ENCODE peak calls at places on chromosomes 16 and 17, in ten cellular contexts. One of them, this sample, is unnamed.
A peak's percentile ranks its signal among the peaks of the same experiment; 100 is the strongest.

GRCh38 chr16:22664561-22664997 is 149.4 kb upstream of the HS3ST2 start:
- DNase-seq in C1 segment of cervical spinal cord: no peak
- DNase-seq in renal cortical epithelial cell: no peak
- DNase-seq in heart right ventricle: no peak
- DNase-seq in ascending aorta: peak; percentile 61
- DNase-seq in colonic mucosa: no peak
- DNase-seq in stimulated activated CD4-positive, alpha-beta T cell treated with anti-CD3 and anti-CD28 coated beads, Interleukin-15, amount 100 ng/mL, for 1 hour: no peak
- DNase-seq in HCEC 1CT: no peak
- DNase-seq in neuronal stem cell: no peak
- DNase-seq in stimulated activated CD8-positive, alpha-beta memory T cell treated with anti-CD3 and anti-CD28 coated beads, Interleukin-2, amount 100 ng/mL, for 48 hours: no peak
- DNase-seq in this sample: no peak

GRCh38 chr17:48751733-48752398 is 23.3 kb upstream of the HOXB13 start:
- DNase-seq in C1 segment of cervical spinal cord: no peak
- DNase-seq in renal cortical epithelial cell: no peak
- DNase-seq in heart right ventricle: no peak
- DNase-seq in ascending aorta: no peak
- DNase-seq in colonic mucosa: no peak
- DNase-seq in stimulated activated CD4-positive, alpha-beta T cell treated with anti-CD3 and anti-CD28 coated beads, Interleukin-15, amount 100 ng/mL, for 1 hour: no peak
- DNase-seq in HCEC 1CT: no peak
- DNase-seq in neuronal stem cell: no peak
- DNase-seq in stimulated activated CD8-positive, alpha-beta memory T cell treated with anti-CD3 and anti-CD28 coated beads, Interleukin-2, amount 100 ng/mL, for 48 hours: no peak
- DNase-seq in this sample: no peak

GRCh38 chr17:78747479-78747878 is 34.6 kb downstream of the CYTH1 start:
- DNase-seq in C1 segment of cervical spinal cord: no peak
- DNase-seq in renal cortical epithelial cell: no peak
- DNase-seq in heart right ventricle: no peak
- DNase-seq in ascending aorta: no peak
- DNase-seq in colonic mucosa: no peak
- DNase-seq in stimulated activated CD4-positive, alpha-beta T cell treated with anti-CD3 and anti-CD28 coated beads, Interleukin-15, amount 100 ng/mL, for 1 hour: no peak
- DNase-seq in HCEC 1CT: no peak
- DNase-seq in neuronal stem cell: no peak
- DNase-seq in stimulated activated CD8-positive, alpha-beta memory T cell treated with anti-CD3 and anti-CD28 coated beads, Interleukin-2, amount 100 ng/mL, for 48 hours: no peak
- DNase-seq in this sample: no peak

GRCh38 chr16:7839568-7839967 is 506.9 kb downstream of the RBFOX1 start:
- DNase-seq in C1 segment of cervical spinal cord: no peak
- DNase-seq in renal cortical epithelial cell: no peak
- DNase-seq in heart right ventricle: no peak
- DNase-seq in ascending aorta: no peak
- DNase-seq in colonic mucosa: no peak
- DNase-seq in stimulated activated CD4-positive, alpha-beta T cell treated with anti-CD3 and anti-CD28 coated beads, Interleukin-15, amount 100 ng/mL, for 1 hour: no peak
- DNase-seq in HCEC 1CT: no peak
- DNase-seq in neuronal stem cell: peak; percentile 17
- DNase-seq in stimulated activated CD8-positive, alpha-beta memory T cell treated with anti-CD3 and anti-CD28 coated beads, Interleukin-2, amount 100 ng/mL, for 48 hours: no peak
- DNase-seq in this sample: no peak

GRCh38 chr16:785563-786535 is 2.3 kb downstream of the RPUSD1 start:
- DNase-seq in C1 segment of cervical spinal cord: peak; percentile 22
- DNase-seq in renal cortical epithelial cell: no peak
- DNase-seq in heart right ventricle: peak; percentile 75
- DNase-seq in ascending aorta: no peak
- DNase-seq in colonic mucosa: peak; percentile 75
- DNase-seq in stimulated activated CD4-positive, alpha-beta T cell treated with anti-CD3 and anti-CD28 coated beads, Interleukin-15, amount 100 ng/mL, for 1 hour: peak; percentile 59
- DNase-seq in HCEC 1CT: no peak
- DNase-seq in neuronal stem cell: peak; percentile 61
- DNase-seq in stimulated activated CD8-positive, alpha-beta memory T cell treated with anti-CD3 and anti-CD28 coated beads, Interleukin-2, amount 100 ng/mL, for 48 hours: peak; percentile 75
- DNase-seq in this sample: peak; percentile 72

GRCh38 chr16:80408014-80408413 is 132.8 kb upstream of the DYNLRB2 start:
- DNase-seq in C1 segment of cervical spinal cord: no peak
- DNase-seq in renal cortical epithelial cell: no peak
- DNase-seq in heart right ventricle: no peak
- DNase-seq in ascending aorta: no peak
- DNase-seq in colonic mucosa: no peak
- DNase-seq in stimulated activated CD4-positive, alpha-beta T cell treated with anti-CD3 and anti-CD28 coated beads, Interleukin-15, amount 100 ng/mL, for 1 hour: no peak
- DNase-seq in HCEC 1CT: no peak
- DNase-seq in neuronal stem cell: no peak
- DNase-seq in stimulated activated CD8-positive, alpha-beta memory T cell treated with anti-CD3 and anti-CD28 coated beads, Interleukin-2, amount 100 ng/mL, for 48 hours: no peak
- DNase-seq in this sample: no peak

GRCh38 chr16:49048557-49048956 is 233.1 kb downstream of the CBLN1 start:
- DNase-seq in C1 segment of cervical spinal cord: peak; percentile 8
- DNase-seq in renal cortical epithelial cell: no peak
- DNase-seq in heart right ventricle: no peak
- DNase-seq in ascending aorta: no peak
- DNase-seq in colonic mucosa: no peak
- DNase-seq in stimulated activated CD4-positive, alpha-beta T cell treated with anti-CD3 and anti-CD28 coated beads, Interleukin-15, amount 100 ng/mL, for 1 hour: no peak
- DNase-seq in HCEC 1CT: no peak
- DNase-seq in neuronal stem cell: no peak
- DNase-seq in stimulated activated CD8-positive, alpha-beta memory T cell treated with anti-CD3 and anti-CD28 coated beads, Interleukin-2, amount 100 ng/mL, for 48 hours: no peak
- DNase-seq in this sample: no peak

GRCh38 chr17:46795379-46795952 is 23.0 kb downstream of the WNT3 start:
- DNase-seq in C1 segment of cervical spinal cord: no peak
- DNase-seq in renal cortical epithelial cell: no peak
- DNase-seq in heart right ventricle: no peak
- DNase-seq in ascending aorta: no peak
- DNase-seq in colonic mucosa: no peak
- DNase-seq in stimulated activated CD4-positive, alpha-beta T cell treated with anti-CD3 and anti-CD28 coated beads, Interleukin-15, amount 100 ng/mL, for 1 hour: no peak
- DNase-seq in HCEC 1CT: no peak
- DNase-seq in neuronal stem cell: no peak
- DNase-seq in stimulated activated CD8-positive, alpha-beta memory T cell treated with anti-CD3 and anti-CD28 coated beads, Interleukin-2, amount 100 ng/mL, for 48 hours: no peak
- DNase-seq in this sample: no peak

GRCh38 chr17:81481011-81481799 is 31.4 kb downstream of the ACTG1 start:
- DNase-seq in C1 segment of cervical spinal cord: peak; percentile 56
- DNase-seq in renal cortical epithelial cell: no peak
- DNase-seq in heart right ventricle: peak; percentile 85
- DNase-seq in ascending aorta: peak; percentile 86
- DNase-seq in colonic mucosa: peak; percentile 62
- DNase-seq in stimulated activated CD4-positive, alpha-beta T cell treated with anti-CD3 and anti-CD28 coated beads, Interleukin-15, amount 100 ng/mL, for 1 hour: no peak
- DNase-seq in HCEC 1CT: no peak
- DNase-seq in neuronal stem cell: peak; percentile 70
- DNase-seq in stimulated activated CD8-positive, alpha-beta memory T cell treated with anti-CD3 and anti-CD28 coated beads, Interleukin-2, amount 100 ng/mL, for 48 hours: peak; percentile 33
- DNase-seq in this sample: peak; percentile 92

This sample was measured in NCI-H1930.